ENCODE peak calls at places on chromosomes 5 and 9, in four cellular contexts. K, I, L and Y are unnamed samples.

GRCh38 chr9:25703826-25704357 is 25.6 kb upstream of the TUSC1 start:
- DNase-seq in I (no peak), L (peak; percentile 44), K (no peak), Y (no peak)

GRCh38 chr9:105244996-105245719 is 707 bp downstream of the SLC44A1 start:
- DNase-seq in K (peak; percentile 71), I (no peak), L (no peak), Y (peak; percentile 60)

GRCh38 chr5:132426525-132427138 is 57.1 kb downstream of the SLC22A5 start:
- DNase-seq in L (peak; percentile 97), K (peak; percentile 93), I (peak; percentile 79), Y (peak; percentile 67)

GRCh38 chr5:158108177-158108576 is 249.2 kb upstream of the CLINT1 start:
- DNase-seq in I (no peak), K (no peak), L (no peak), Y (no peak)

GRCh38 chr9:113361304-113362018 is 12.1 kb downstream of the BSPRY start:
- DNase-seq in I (no peak), L (peak; percentile 52), K (peak; percentile 51), Y (no peak)

GRCh38 chr9:96853711-96854072 is 622 bp downstream of the ZNF782 start:
- DNase-seq in I (peak; percentile 62), K (no peak), L (peak; percentile 5), Y (no peak)

GRCh38 chr5:68265822-68266395 is 50.4 kb downstream of the PIK3R1 start:
- DNase-seq in L (peak; percentile 23), I (no peak), K (no peak), Y (no peak)

GRCh38 chr5:132461235-132461634 is 29.3 kb downstream of the IRF1 start:
- DNase-seq in K (no peak), L (no peak), I (no peak), Y (no peak)

GRCh38 chr9:36925033-36925432 is 109.0 kb downstream of the PAX5 start:
- DNase-seq in K (no peak), L (no peak), I (no peak), Y (no peak)

GRCh38 chr5:109830955-109831502 is 141.3 kb downstream of the MAN2A1 start:
- DNase-seq in I (no peak), L (peak; percentile 76), K (no peak), Y (no peak)

GRCh38 chr5:66223637-66224036 is 79.5 kb downstream of the SREK1 start:
- DNase-seq in I (peak; percentile 52), K (no peak), L (no peak), Y (no peak)

GRCh38 chr5:159581502-159582249 is 251.4 kb upstream of the IL12B start:
- DNase-seq in L (peak; percentile 45), I (no peak), K (peak; percentile 99), Y (no peak)

GRCh38 chr5:169151051-169151805 is 149.7 kb downstream of the SLIT3 start:
- DNase-seq in I (no peak), K (no peak), L (no peak), Y (no peak)

GRCh38 chr5:95731571-95732554 is 727 bp downstream of the RHOBTB3 start:
- DNase-seq in K (no peak), L (peak; percentile 34), I (no peak), Y (peak; percentile 75)

GRCh38 chr5:173329370-173330150 is 1.3 kb upstream of the STC2 start:
- DNase-seq in L (no peak), K (peak; percentile 64), I (no peak), Y (peak; percentile 81)

GRCh38 chr9:90821697-90822096 is 20.1 kb downstream of the SYK start:
- DNase-seq in L (peak; percentile 10), I (no peak), K (no peak), Y (no peak)

GRCh38 chr9:81827616-81828296 is 100.5 kb upstream of the SPATA31D4 start:
- DNase-seq in L (no peak), K (peak; percentile 55), I (no peak), Y (no peak)

GRCh38 chr5:10331341-10331796 is 22.1 kb upstream of the MARCHF6 start:
- DNase-seq in K (no peak), I (no peak), L (peak; percentile 82), Y (no peak)

GRCh38 chr5:39520232-39520572 is 95.4 kb upstream of the DAB2 start:
- DNase-seq in L (peak; percentile 95), I (no peak), K (no peak), Y (no peak)

GRCh38 chr9:34139477-34140146 is 13.1 kb upstream of the DCAF12 start:
- DNase-seq in K (no peak), L (peak; percentile 91), I (peak; percentile 62), Y (peak; percentile 70)

GRCh38 chr9:114204265-114204664 is 48.9 kb downstream of the COL27A1 start:
- DNase-seq in K (no peak), L (no peak), I (no peak), Y (no peak)

GRCh38 chr9:109467936-109468335 is 30.2 kb downstream of the PTPN3 start:
- DNase-seq in L (peak; percentile 28), K (no peak), I (no peak), Y (no peak)

GRCh38 chr9:134913041-134913712 is 4.5 kb downstream of the FCN1 start:
- DNase-seq in L (no peak), K (no peak), I (no peak), Y (peak; percentile 15)

GRCh38 chr5:142551242-142552067 is 134.4 kb downstream of the FGF1 start:
- DNase-seq in K (no peak), I (no peak), L (peak; percentile 22), Y (peak; percentile 66)
- H2AFZ ChIP-seq in K (no peak overlapping the region), I (no peak overlapping the region), L (peak overlapping the region; percentile 89), Y (peak overlapping the region; percentile 63)

GRCh38 chr5:138604176-138604785 is 29.1 kb upstream of the HSPA9 start:
- DNase-seq in I (no peak), L (no peak), K (no peak), Y (no peak)

GRCh38 chr5:138602371-138603000 is 27.3 kb upstream of the HSPA9 start:
- DNase-seq in I (no peak), K (no peak), L (no peak), Y (peak; percentile 50)

GRCh38 chr5:138603521-138603920 is 28.3 kb upstream of the HSPA9 start:
- DNase-seq in K (no peak), I (no peak), L (peak; percentile 67), Y (no peak)

GRCh38 chr5:138605254-138605972 is 30.2 kb upstream of the HSPA9 start:
- DNase-seq in K (no peak), L (no peak), I (no peak), Y (no peak)

GRCh38 chr5:138606378-138606777 is 31.2 kb upstream of the HSPA9 start:
- DNase-seq in L (no peak), K (no peak), I (no peak), Y (no peak)
- H2AFZ ChIP-seq in L (no peak overlapping the region), K (no peak overlapping the region), I (no peak overlapping the region), Y (no peak overlapping the region)

DNA sequence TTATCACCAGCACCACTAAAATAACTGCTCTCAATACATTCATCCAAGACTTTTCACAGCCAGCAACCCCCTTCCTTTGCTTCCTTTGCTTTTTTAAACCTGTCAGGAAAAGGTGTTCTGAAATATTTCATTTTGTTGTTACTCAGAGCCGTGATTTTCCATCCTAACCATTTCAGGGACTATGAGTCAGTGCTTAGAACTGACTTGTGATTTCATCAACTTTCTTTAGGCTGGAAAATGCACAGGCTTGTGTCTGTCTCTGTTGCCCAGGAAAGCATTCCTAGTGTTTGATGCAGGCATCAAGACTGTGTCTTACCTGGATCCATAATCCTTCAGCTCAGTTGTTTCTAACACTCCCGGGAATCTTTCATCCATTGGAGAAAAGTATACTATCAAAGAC is 805.6 kb downstream of the BRINP1 start:
- DNase-seq in I (no peak), K (no peak), L (no peak), Y (no peak)
- H2AFZ ChIP-seq in I (no peak overlapping the region), K (no peak overlapping the region), L (no peak overlapping the region), Y (no peak overlapping the region)

GRCh38 chr9:137169764-137170460 is at the start of gene LRRC26:
- DNase-seq in K (no peak), L (no peak), I (no peak), Y (no peak)
- H2AFZ ChIP-seq in K (peak within 1 kb of the TSS; percentile 83), L (peak within 1 kb of the TSS; percentile 75), I (no peak within 1 kb of the TSS), Y (no peak within 1 kb of the TSS)

GRCh38 chr9:21434202-21435014 is 5.8 kb upstream of the IFNA1 start:
- DNase-seq in K (no peak), L (peak; percentile 73), I (peak; percentile 80), Y (peak; percentile 16)
- H2AFZ ChIP-seq in K (no peak overlapping the region), L (no peak overlapping the region), I (no peak overlapping the region), Y (no peak overlapping the region)

GRCh38 chr9:85522459-85523092 is 219.2 kb downstream of the AGTPBP1 start:
- DNase-seq in K (no peak), L (peak; percentile 25), I (no peak), Y (peak; percentile 68)
- H2AFZ ChIP-seq in K (no peak overlapping the region), L (peak overlapping the region; percentile 79), I (no peak overlapping the region), Y (peak overlapping the region; percentile 65)